ENCODE peak calls at places on chromosomes 4 and X, in ten cellular contexts. I, X, Q, N, T, P, H, S, F and J are unnamed samples.

GRCh38 chr4:41377196-41377595 is 120.5 kb downstream of the UCHL1 start:
- DNase-seq in I (no peak), T (no peak), F (no peak), X (no peak), S (no peak), N (no peak), H (no peak), Q (no peak), P (no peak), J (no peak)

GRCh38 chr4:109179089-109179488 is 123.4 kb downstream of the COL25A1 start:
- DNase-seq in S (no peak), I (no peak), T (no peak), N (no peak), Q (no peak), F (no peak), P (no peak), H (no peak), X (no peak), J (no peak)

GRCh38 chrX:78357342-78358055 is 30.1 kb upstream of the CYSLTR1 start:
- DNase-seq in N (no peak), S (no peak), F (no peak), I (no peak), H (peak), T (no peak), X (no peak), P (no peak), Q (no peak), J (no peak)

GRCh38 chrX:130497531-130497930 is 95.7 kb downstream of the RBMX2 start:
- DNase-seq in Q (no peak), H (no peak), X (no peak), T (no peak), P (no peak), S (peak), N (no peak), I (no peak), F (no peak), J (no peak)

GRCh38 chr4:7638463-7638862 is 203.7 kb upstream of the PSAPL1 start:
- DNase-seq in X (no peak), Q (no peak), F (no peak), P (no peak), H (no peak), S (no peak), T (no peak), I (no peak), N (no peak), J (no peak)

GRCh38 chr4:98508825-98509539 is 149.4 kb downstream of the TSPAN5 start:
- DNase-seq in H (no peak), Q (no peak), X (peak), S (no peak), F (no peak), P (no peak), I (no peak), T (no peak), N (no peak), J (no peak)

GRCh38 chr4:181213562-181213961 is 1029.6 kb upstream of the TENM3 start:
- DNase-seq in N (no peak), P (no peak), X (no peak), T (no peak), S (no peak), F (no peak), H (no peak), Q (no peak), I (no peak), J (no peak)

GRCh38 chrX:148995661-148996060 is 495.2 kb downstream of the AFF2 start:
- DNase-seq in H (no peak), X (no peak), T (no peak), F (no peak), S (peak), P (no peak), N (no peak), Q (no peak), I (no peak), J (no peak)

GRCh38 chr4:180350866-180351350 is 1892.3 kb upstream of the TENM3 start:
- DNase-seq in I (no peak), H (no peak), P (no peak), F (no peak), S (no peak), Q (no peak), N (peak), T (no peak), X (no peak), J (no peak)

GRCh38 chrX:120144178-120144844 is 14.1 kb upstream of the RHOXF2 start:
- DNase-seq in H (no peak), Q (no peak), T (no peak), I (peak), N (no peak), P (no peak), F (no peak), S (peak), X (no peak), J (no peak)

GRCh38 chr4:73499996-73500765 is 18.6 kb downstream of the AFM start:
- DNase-seq in F (no peak), X (no peak), N (peak), P (no peak), I (no peak), T (no peak), S (no peak), H (peak), Q (no peak), J (no peak)

GRCh38 chr4:169268951-169269781 is 1.6 kb downstream of the SH3RF1 start:
- DNase-seq in N (peak), Q (no peak), I (peak), S (no peak), X (peak), P (no peak), F (no peak), H (peak), T (no peak), J (peak)

GRCh38 chr4:169266661-169267060 is 4.1 kb downstream of the SH3RF1 start:
- DNase-seq in H (no peak), X (no peak), I (no peak), N (no peak), T (no peak), Q (no peak), P (no peak), F (no peak), S (no peak), J (no peak)

GRCh38 chr4:169263791-169264392 is 6.9 kb downstream of the SH3RF1 start:
- DNase-seq in X (no peak), N (no peak), H (no peak), F (no peak), I (peak), S (no peak), T (no peak), Q (peak), P (no peak), J (no peak)

GRCh38 chr4:169266081-169266480 is 4.7 kb downstream of the SH3RF1 start:
- DNase-seq in S (no peak), Q (no peak), F (no peak), X (no peak), I (no peak), P (no peak), T (no peak), H (no peak), N (no peak), J (no peak)

DNA sequence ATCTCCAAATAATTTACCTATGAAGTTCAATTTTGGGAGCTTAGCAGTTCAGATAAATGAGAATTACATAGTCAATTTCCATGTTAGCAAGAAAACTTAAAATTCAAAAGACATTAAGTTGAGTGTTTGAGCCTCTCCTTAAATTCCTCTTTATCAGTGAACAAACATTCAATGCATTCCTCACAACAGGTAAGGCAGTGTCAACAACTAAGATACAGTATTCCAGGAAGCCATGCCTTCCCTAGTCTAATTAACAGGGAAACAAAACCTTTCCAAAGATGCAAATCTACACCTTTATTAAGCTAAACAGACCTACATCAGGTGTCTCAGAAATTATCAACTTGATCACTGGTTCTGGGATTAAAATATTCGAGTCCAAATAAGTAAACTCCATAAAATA is 3.7 kb downstream of the SH3RF1 start:
- DNase-seq in H (peak), N (no peak), X (no peak), S (no peak), I (no peak), Q (no peak), P (no peak), T (no peak), F (no peak), J (no peak)
- H3K4me3 ChIP-seq in H (peak), N (no peak), X (peak), S (no peak), I (no peak), Q (no peak), P (no peak), T (no peak), F (no peak), J (no peak)

GRCh38 chrX:70169281-70169680 is 8.0 kb upstream of the DGAT2L6 start:
- DNase-seq in P (no peak), Q (no peak), F (no peak), I (no peak), N (no peak), T (no peak), H (peak), X (no peak), S (no peak), J (no peak)

GRCh38 chrX:70172226-70172625 is 5.1 kb upstream of the DGAT2L6 start:
- DNase-seq in I (no peak), X (peak), Q (no peak), H (peak), S (no peak), P (no peak), T (no peak), N (peak), F (no peak), J (no peak)

GRCh38 chrX:70166601-70167590 is 10.4 kb upstream of the DGAT2L6 start:
- DNase-seq in I (no peak), S (no peak), N (peak), T (no peak), X (peak), F (no peak), Q (no peak), P (no peak), H (peak), J (no peak)

GRCh38 chrX:70171636-70172035 is 5.6 kb upstream of the DGAT2L6 start:
- DNase-seq in N (peak), T (no peak), Q (no peak), S (no peak), F (no peak), P (no peak), X (peak), H (peak), I (no peak), J (no peak)

GRCh38 chrX:70168238-70169188 is 8.8 kb upstream of the DGAT2L6 start:
- DNase-seq in I (peak), H (peak), X (peak), Q (no peak), S (peak), P (no peak), F (no peak), N (peak), T (no peak), J (no peak)
- H3K27ac ChIP-seq in I (no peak), H (peak), X (peak), Q (peak), S (no peak), P (no peak), F (peak), N (peak), T (no peak), J (no peak)

GRCh38 chr4:142354041-142354440 is 492.1 kb downstream of the INPP4B start:
- DNase-seq in I (no peak), F (no peak), X (peak), H (peak), S (no peak), N (peak), P (no peak), Q (no peak), T (no peak), J (no peak)

GRCh38 chr4:142354794-142355416 is 491.2 kb downstream of the INPP4B start:
- DNase-seq in Q (no peak), T (no peak), P (no peak), H (peak), F (no peak), X (no peak), N (no peak), S (no peak), I (no peak), J (no peak)

GRCh38 chr4:142351958-142352357 is 494.1 kb downstream of the INPP4B start:
- DNase-seq in P (no peak), X (no peak), T (no peak), Q (no peak), H (no peak), N (no peak), F (no peak), S (no peak), I (no peak), J (no peak)

GRCh38 chr4:142352682-142353081 is 493.4 kb downstream of the INPP4B start:
- DNase-seq in X (no peak), T (no peak), H (no peak), F (no peak), P (no peak), S (no peak), Q (no peak), I (no peak), N (no peak), J (no peak)

GRCh38 chr4:142353149-142353738 is 492.9 kb downstream of the INPP4B start:
- DNase-seq in F (no peak), N (peak), X (peak), S (peak), H (peak), I (no peak), P (no peak), T (no peak), Q (no peak), J (no peak)
- TF ChIP-seq CTCF in F (peak), N (peak), X (peak), S (peak), H (peak), I (peak), P (peak), T (peak), Q (peak), J (peak)

GRCh38 chr4:123399638-123400358 is 3.2 kb downstream of the SPRY1 start:
- DNase-seq in F (no peak), P (no peak), H (peak), Q (no peak), S (peak), T (no peak), X (peak), I (peak), N (no peak), J (no peak)
- H3K4me3 ChIP-seq in F (peak), P (peak), H (peak), Q (peak), S (peak), T (peak), X (peak), I (peak), N (peak), J (peak)